ENCODE peak calls at places on chromosomes 6 and 20, in nine cellular contexts. L is WERI-Rb-1; H is spleen; I is stomach; C is left ventricle myocardium inferior; B is CD4-positive, alpha-beta memory T cell; P is colonic mucosa; Z is sigmoid colon; O is esophagus muscularis mucosa. D is an unnamed sample.

GRCh38 chr6:168025831-168026325 is 28.4 kb downstream of the KIF25 start:
- DNase-seq in L (no peak), H (peak), I (no peak), C (no peak), B (no peak), P (no peak), Z (no peak), O (peak), D (no peak)

GRCh38 chr20:33250666-33251065 is 14.9 kb downstream of the BPIFA1 start:
- DNase-seq in L (peak), H (no peak), I (no peak), C (no peak), B (no peak), P (no peak), Z (no peak), O (no peak), D (no peak)

GRCh38 chr6:25555188-25555587 is 96.8 kb upstream of the SCGN start:
- DNase-seq in L (no peak), H (no peak), I (no peak), C (no peak), B (no peak), P (no peak), Z (no peak), O (no peak), D (no peak)

GRCh38 chr6:32195652-32195901 is 3.1 kb upstream of the GPSM3 start:
- DNase-seq in L (peak), H (peak), I (peak), C (peak), B (peak), P (peak), Z (peak), O (peak), D (peak)

GRCh38 chr20:48772183-48772976 is 55.4 kb downstream of the PREX1 start:
- DNase-seq in L (no peak), H (peak), I (peak), C (peak), B (no peak), P (no peak), Z (peak), O (no peak), D (no peak)

GRCh38 chr20:1934578-1935573 is 39.7 kb downstream of the SIRPA start:
- DNase-seq in L (no peak), H (no peak), I (no peak), C (peak), B (no peak), P (no peak), Z (peak), O (peak), D (no peak)

GRCh38 chr6:166556871-166557322 is 29.6 kb downstream of the RAMACL start:
- DNase-seq in L (no peak), H (peak), I (peak), C (peak), B (no peak), P (peak), Z (peak), O (peak), D (no peak)

GRCh38 chr20:10651227-10651990 is 22.4 kb downstream of the JAG1 start:
- DNase-seq in L (no peak), H (no peak), I (no peak), C (no peak), B (no peak), P (no peak), Z (peak), O (no peak), D (no peak)

GRCh38 chr6:90502381-90502780 is 84.5 kb downstream of the MAP3K7 start:
- DNase-seq in L (no peak), H (no peak), I (no peak), C (no peak), B (no peak), P (no peak), Z (no peak), O (no peak), D (no peak)

GRCh38 chr6:82711105-82711829 is 347.6 kb downstream of the TPBG start:
- DNase-seq in L (no peak), H (no peak), I (no peak), C (no peak), B (no peak), P (no peak), Z (no peak), O (no peak), D (no peak)

GRCh38 chr6:37588745-37589139 is 89.0 kb upstream of the CCDC167 start:
- DNase-seq in L (no peak), H (no peak), I (no peak), C (no peak), B (no peak), P (no peak), Z (no peak), O (no peak), D (no peak)

GRCh38 chr6:27019651-27020552 is 227.6 kb upstream of the PRSS16 start:
- DNase-seq in L (peak), H (peak), I (peak), C (peak), B (peak), P (peak), Z (peak), O (peak), D (peak)

GRCh38 chr6:31352497-31353368 is 4.2 kb downstream of the HLA-B start:
- DNase-seq in L (no peak), H (no peak), I (no peak), C (no peak), B (peak), P (no peak), Z (no peak), O (peak), D (no peak)

GRCh38 chr20:23663180-23663579 is 25.4 kb upstream of the CST3 start:
- DNase-seq in L (no peak), H (no peak), I (no peak), C (no peak), B (no peak), P (no peak), Z (no peak), O (peak), D (no peak)

GRCh38 chr6:110537208-110538123 is 61.1 kb upstream of the SLC22A16 start:
- DNase-seq in L (no peak), H (no peak), I (no peak), C (no peak), B (no peak), P (no peak), Z (no peak), O (peak), D (no peak)

GRCh38 chr6:90274481-90275030 is 22.1 kb downstream of the BACH2 start:
- DNase-seq in L (no peak), H (peak), I (peak), C (no peak), B (peak), P (peak), Z (no peak), O (no peak), D (peak)

GRCh38 chr6:118665011-118665410 is 13.6 kb upstream of the CEP85L start:
- DNase-seq in L (no peak), H (no peak), I (no peak), C (no peak), B (no peak), P (no peak), Z (no peak), O (no peak), D (no peak)

GRCh38 chr20:53092772-53093171 is 120.6 kb downstream of the TSHZ2 start:
- DNase-seq in L (no peak), H (no peak), I (no peak), C (no peak), B (no peak), P (no peak), Z (no peak), O (no peak), D (no peak)
- H3K27ac ChIP-seq in L (no peak), H (no peak), I (no peak), C (no peak), B (no peak), P (no peak), Z (no peak), O (no peak), D (no peak)

GRCh38 chr6:2309138-2309537 is 63.7 kb upstream of the GMDS start:
- DNase-seq in L (no peak), H (no peak), I (no peak), C (no peak), B (no peak), P (no peak), Z (no peak), O (no peak), D (no peak)

GRCh38 chr6:2307794-2308193 is 62.4 kb upstream of the GMDS start:
- DNase-seq in L (no peak), H (no peak), I (no peak), C (no peak), B (no peak), P (no peak), Z (no peak), O (no peak), D (no peak)

GRCh38 chr6:2310042-2310441 is 64.6 kb upstream of the GMDS start:
- DNase-seq in L (no peak), H (no peak), I (no peak), C (no peak), B (no peak), P (no peak), Z (no peak), O (no peak), D (no peak)

GRCh38 chr6:2305951-2306350 is 60.5 kb upstream of the GMDS start:
- DNase-seq in L (no peak), H (no peak), I (no peak), C (no peak), B (no peak), P (no peak), Z (no peak), O (no peak), D (no peak)
- H3K4me3 ChIP-seq in L (no peak), H (no peak), I (no peak), C (no peak), B (no peak), P (no peak), Z (no peak), O (no peak), D (no peak)

DNA sequence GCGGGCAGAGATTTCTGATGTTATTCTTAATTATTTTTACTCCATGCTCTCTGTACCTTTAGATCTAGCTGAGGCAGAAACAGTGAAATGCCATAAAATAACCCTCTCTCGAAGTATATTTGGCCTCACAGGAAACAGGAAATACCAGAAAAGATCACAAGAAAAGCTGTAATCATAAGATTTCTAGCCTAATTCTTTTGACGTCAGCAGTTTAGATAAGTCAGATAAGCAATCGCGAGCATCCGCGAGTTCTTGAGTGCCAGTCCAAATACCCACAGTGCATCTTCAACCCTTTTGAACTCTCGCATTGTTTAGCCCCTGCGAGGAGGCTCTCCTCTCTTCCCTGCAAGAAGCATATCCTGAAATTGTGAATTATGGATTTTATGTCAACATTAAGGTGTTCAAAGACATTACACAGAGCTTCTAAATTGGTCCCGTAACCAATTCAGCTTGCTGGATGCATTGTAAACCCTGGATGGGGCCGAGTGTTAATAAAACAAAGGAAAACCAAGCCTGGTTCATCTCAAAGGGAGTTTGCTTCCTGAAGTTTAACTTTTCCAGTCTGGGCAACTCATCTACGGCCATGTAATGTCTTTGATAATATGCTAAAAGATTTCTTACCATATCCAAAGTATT is 198.9 kb downstream of the MTFR2 start:
- DNase-seq in L (no peak), H (no peak), I (no peak), C (no peak), B (peak), P (no peak), Z (no peak), O (no peak), D (no peak)
- H3K27ac ChIP-seq in L (no peak), H (peak), I (peak), C (peak), B (no peak), P (peak), Z (no peak), O (peak), D (no peak)

DNA sequence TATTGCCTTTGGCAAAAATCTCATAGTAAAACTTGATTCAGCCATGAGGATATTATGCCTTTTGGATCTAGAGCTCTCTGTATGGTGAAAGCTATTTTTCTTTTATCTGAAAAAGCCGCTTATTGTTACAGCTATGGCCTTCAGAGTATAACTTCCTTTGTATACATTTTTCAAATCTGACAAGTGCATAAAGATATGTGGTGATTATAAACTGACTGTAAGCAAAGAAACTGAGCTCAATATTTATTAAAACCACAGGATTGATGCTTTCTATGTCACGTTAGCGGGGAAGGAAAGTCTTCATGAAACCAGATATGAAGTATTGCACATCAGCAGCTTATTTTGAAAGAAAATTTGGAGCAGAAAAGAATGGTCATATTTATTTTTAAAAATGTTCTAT is 151.8 kb downstream of the THEMIS start:
- DNase-seq in L (no peak), H (no peak), I (no peak), C (no peak), B (no peak), P (no peak), Z (no peak), O (no peak), D (no peak)
- H3K4me3 ChIP-seq in L (no peak), H (no peak), I (no peak), C (no peak), B (no peak), P (no peak), Z (no peak), O (no peak), D (no peak)

GRCh38 chr6:75492769-75493168 is 831 bp downstream of the FILIP1 start:
- DNase-seq in L (no peak), H (no peak), I (no peak), C (no peak), B (no peak), P (no peak), Z (no peak), O (no peak), D (no peak)
- H3K27ac ChIP-seq in L (no peak), H (no peak), I (peak), C (peak), B (no peak), P (peak), Z (peak), O (peak), D (no peak)

DNA sequence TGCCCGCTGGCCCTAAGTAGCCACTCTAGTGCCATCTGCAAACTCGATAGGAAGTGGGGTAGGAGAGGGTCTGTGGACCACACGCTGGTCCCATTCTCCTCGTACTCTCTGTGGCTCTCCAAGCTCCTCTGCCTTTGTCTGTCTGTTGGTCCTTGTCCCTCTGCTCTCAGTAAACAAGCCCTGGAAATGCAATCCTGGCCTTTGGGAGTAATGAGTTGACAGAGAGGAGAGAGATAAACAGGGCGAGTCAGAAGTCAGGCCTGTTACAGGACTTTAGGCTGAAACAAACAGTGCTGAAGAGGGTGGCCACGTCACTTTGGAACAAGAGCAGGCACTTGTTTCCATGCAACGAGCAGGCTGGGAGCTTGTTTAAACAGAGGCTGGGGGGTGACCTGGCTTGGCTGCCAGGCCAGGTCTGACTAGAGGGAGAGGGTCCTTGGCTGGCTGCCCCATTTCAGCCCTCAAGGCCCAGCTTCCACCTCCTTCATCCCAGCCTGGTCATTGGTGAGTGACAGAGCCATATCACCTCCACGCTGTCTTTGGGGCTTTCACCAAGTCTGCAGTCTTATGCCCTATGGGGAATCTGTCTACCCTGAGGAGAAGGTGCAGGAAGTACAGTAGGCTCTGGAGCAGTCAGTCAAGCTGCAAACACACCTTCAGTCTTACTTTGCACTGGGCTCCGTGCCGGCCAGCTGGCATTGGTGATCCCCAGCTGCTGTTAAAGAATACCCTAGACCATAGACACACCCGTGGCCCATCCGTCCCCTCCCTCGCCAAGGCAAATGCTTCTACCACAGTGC is 22.6 kb downstream of the FOXP4 start:
- DNase-seq in L (no peak), H (no peak), I (peak), C (peak), B (no peak), P (no peak), Z (no peak), O (no peak), D (no peak)
- H3K4me3 ChIP-seq in L (no peak), H (no peak), I (no peak), C (no peak), B (no peak), P (no peak), Z (no peak), O (no peak), D (no peak)

GRCh38 chr6:18263561-18264337 is 581 bp downstream of the DEK start:
- DNase-seq in L (no peak), H (peak), I (peak), C (peak), B (peak), P (peak), Z (peak), O (no peak), D (peak)

GRCh38 chr6:18259675-18260447 is 4.5 kb downstream of the DEK start:
- DNase-seq in L (no peak), H (no peak), I (no peak), C (no peak), B (no peak), P (no peak), Z (no peak), O (no peak), D (no peak)

GRCh38 chr6:18260448-18261106 is 3.8 kb downstream of the DEK start:
- DNase-seq in L (no peak), H (no peak), I (no peak), C (no peak), B (no peak), P (no peak), Z (no peak), O (no peak), D (no peak)

GRCh38 chr6:18262812-18263560 is 1.3 kb downstream of the DEK start:
- DNase-seq in L (no peak), H (no peak), I (no peak), C (no peak), B (peak), P (peak), Z (no peak), O (no peak), D (no peak)

GRCh38 chr6:18261877-18262276 is 2.5 kb downstream of the DEK start:
- DNase-seq in L (peak), H (no peak), I (no peak), C (no peak), B (no peak), P (no peak), Z (no peak), O (no peak), D (no peak)
- H3K27ac ChIP-seq in L (peak), H (no peak), I (no peak), C (no peak), B (no peak), P (no peak), Z (no peak), O (no peak), D (no peak)